ENCODE peak calls at places on chromosomes 13 and 19, in nine cellular contexts. J is breast epithelium; K is effector memory CD4-positive, alpha-beta T cell; T is thoracic aorta; A is ovary; I is tibial artery; F is IMR-90; C is cardiac muscle cell; W is CD8-positive, alpha-beta T cell. E is an unnamed sample.
A peak's percentile ranks its signal among the peaks of the same experiment; 100 is the strongest.

GRCh38 chr13:40187836-40188591 is 478.4 kb downstream of the FOXO1 start:
- DNase-seq in J (no peak), K (peak; percentile 19), T (no peak), A (no peak), I (no peak), F (no peak), C (no peak), W (peak; percentile 54), E (no peak)

GRCh38 chr19:41144403-41144802 is 30.2 kb downstream of the CYP2F1 start:
- DNase-seq in J (peak; percentile 66), K (peak; percentile 76), T (peak; percentile 65), A (peak; percentile 71), I (peak; percentile 86), F (peak; percentile 78), C (peak; percentile 92), W (peak; percentile 94), E (no peak)

GRCh38 chr19:16369664-16370576 is 45.3 kb downstream of the KLF2 start:
- DNase-seq in J (no peak), K (peak; percentile 79), T (no peak), A (no peak), I (no peak), F (no peak), C (no peak), W (peak; percentile 86), E (no peak)

GRCh38 chr13:101942038-101942437 is 459.8 kb downstream of the FGF14 start:
- DNase-seq in J (no peak), K (no peak), T (no peak), A (no peak), I (peak; percentile 36), F (peak; percentile 16), C (peak; percentile 4), W (no peak), E (no peak)

GRCh38 chr19:19489804-19490204 is 25.5 kb downstream of the TSSK6 start:
- DNase-seq in J (no peak), K (no peak), T (no peak), A (no peak), I (no peak), F (no peak), C (no peak), W (no peak), E (no peak)

GRCh38 chr19:13923194-13923987 is 14.8 kb downstream of the PODNL1 start:
- DNase-seq in J (no peak), K (no peak), T (no peak), A (no peak), I (no peak), F (no peak), C (no peak), W (no peak), E (no peak)

GRCh38 chr13:44218501-44219240 is 155.0 kb upstream of the SERP2 start:
- DNase-seq in J (peak; percentile 72), K (no peak), T (peak; percentile 25), A (no peak), I (peak; percentile 90), F (no peak), C (peak; percentile 66), W (no peak), E (peak; percentile 90)

GRCh38 chr19:48696353-48697010 is 711 bp downstream of the FUT2 start:
- DNase-seq in J (no peak), K (no peak), T (no peak), A (no peak), I (no peak), F (no peak), C (no peak), W (peak; percentile 20), E (no peak)

GRCh38 chr13:102452831-102453230 is 51.0 kb upstream of the FGF14 start:
- DNase-seq in J (no peak), K (no peak), T (no peak), A (no peak), I (no peak), F (peak; percentile 16), C (no peak), W (no peak), E (no peak)

GRCh38 chr13:97856001-97856675 is 97.3 kb upstream of the IPO5 start:
- DNase-seq in J (no peak), K (no peak), T (no peak), A (peak; percentile 21), I (peak; percentile 37), F (no peak), C (peak; percentile 60), W (no peak), E (no peak)

GRCh38 chr19:38105574-38105973 is 118.4 kb downstream of the DPF1 start:
- DNase-seq in J (no peak), K (no peak), T (no peak), A (no peak), I (no peak), F (no peak), C (no peak), W (no peak), E (no peak)

GRCh38 chr19:38111898-38112297 is 112.1 kb downstream of the DPF1 start:
- DNase-seq in J (no peak), K (no peak), T (no peak), A (no peak), I (no peak), F (no peak), C (no peak), W (no peak), E (no peak)

GRCh38 chr19:38101723-38102122 is 122.3 kb downstream of the DPF1 start:
- DNase-seq in J (no peak), K (no peak), T (no peak), A (no peak), I (no peak), F (no peak), C (no peak), W (no peak), E (no peak)

DNA sequence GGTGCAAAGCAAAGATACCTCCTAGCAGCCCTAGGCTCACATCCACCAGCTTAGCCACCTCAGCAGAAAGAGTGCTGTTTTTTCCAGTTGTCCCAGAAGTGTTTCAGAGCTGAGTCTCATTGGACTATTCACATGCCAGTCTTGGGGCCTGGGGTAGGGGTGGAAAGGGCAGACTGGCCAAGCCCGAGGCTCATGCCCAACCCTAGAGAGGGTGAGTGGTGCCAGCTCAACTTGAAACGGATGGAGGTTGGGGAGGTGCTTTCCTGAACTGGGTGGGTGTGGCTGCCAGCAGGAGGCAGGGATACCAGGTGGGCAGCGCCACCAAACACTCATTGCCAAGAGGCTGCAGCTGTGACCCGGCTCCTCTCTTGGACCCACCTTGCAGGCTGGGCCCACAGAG is 116.9 kb downstream of the DPF1 start:
- DNase-seq in J (no peak), K (no peak), T (no peak), A (no peak), I (no peak), F (no peak), C (no peak), W (no peak), E (no peak)
- H3K36me3 ChIP-seq in J (no peaks in the 10 kb centered on the region), K (peaks cover 33% of the 10 kb centered on the region), T (peaks cover 34% of the 10 kb centered on the region), A (no peaks in the 10 kb centered on the region), I (peaks cover 32% of the 10 kb centered on the region), F (peaks cover 36% of the 10 kb centered on the region), C (peaks cover 7% of the 10 kb centered on the region), W (peaks cover 18% of the 10 kb centered on the region), E (peaks cover 8% of the 10 kb centered on the region)

GRCh38 chr13:112815871-112816270 is 126.0 kb downstream of the ATP11A start:
- DNase-seq in J (no peak), K (no peak), T (no peak), A (no peak), I (no peak), F (no peak), C (no peak), W (no peak), E (no peak)
- H3K36me3 ChIP-seq in J (no peaks in the 10 kb centered on the region), K (peaks cover 37% of the 10 kb centered on the region), T (peaks cover 6% of the 10 kb centered on the region), A (no peaks in the 10 kb centered on the region), I (peaks cover 31% of the 10 kb centered on the region), F (peaks cover 34% of the 10 kb centered on the region), C (peaks cover 40% of the 10 kb centered on the region), W (peaks cover 12% of the 10 kb centered on the region), E (peaks cover 9% of the 10 kb centered on the region)

GRCh38 chr19:28404462-28404861 is 808.5 kb downstream of the UQCRFS1 start:
- DNase-seq in J (no peak), K (no peak), T (no peak), A (no peak), I (no peak), F (no peak), C (no peak), W (no peak), E (no peak)

GRCh38 chr19:28406237-28406596 is 806.7 kb downstream of the UQCRFS1 start:
- DNase-seq in J (no peak), K (no peak), T (no peak), A (no peak), I (no peak), F (no peak), C (peak; percentile 12), W (no peak), E (no peak)

GRCh38 chr19:28403698-28404099 is 809.3 kb downstream of the UQCRFS1 start:
- DNase-seq in J (no peak), K (no peak), T (no peak), A (no peak), I (no peak), F (no peak), C (no peak), W (no peak), E (no peak)

GRCh38 chr19:28409859-28410258 is 803.1 kb downstream of the UQCRFS1 start:
- DNase-seq in J (no peak), K (no peak), T (no peak), A (no peak), I (no peak), F (no peak), C (no peak), W (no peak), E (no peak)

DNA sequence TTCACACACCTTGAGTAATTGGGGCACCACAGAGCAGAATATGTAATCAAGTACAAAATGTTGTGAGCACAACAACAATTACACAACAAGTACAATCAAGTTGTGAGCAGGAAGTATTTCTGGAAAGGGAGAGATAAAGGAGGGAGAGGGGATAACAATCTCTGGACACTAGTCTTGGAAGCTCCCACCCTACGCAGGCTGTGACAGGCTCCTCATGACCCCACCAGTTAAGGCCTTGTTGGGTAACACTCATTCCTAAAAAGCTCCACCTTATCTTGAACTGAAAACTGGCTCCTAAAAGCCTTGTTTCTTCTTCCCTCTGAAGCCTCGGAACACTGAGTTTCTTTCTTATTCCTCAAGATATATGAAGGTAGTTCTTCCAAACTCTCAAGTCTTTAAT is 806.0 kb downstream of the UQCRFS1 start:
- DNase-seq in J (no peak), K (no peak), T (no peak), A (no peak), I (no peak), F (no peak), C (peak; percentile 9), W (no peak), E (no peak)
- H3K36me3 ChIP-seq in J (no peaks in the 10 kb centered on the region), K (no peaks in the 10 kb centered on the region), T (no peaks in the 10 kb centered on the region), A (no peaks in the 10 kb centered on the region), I (no peaks in the 10 kb centered on the region), F (no peaks in the 10 kb centered on the region), C (no peaks in the 10 kb centered on the region), W (no peaks in the 10 kb centered on the region), E (no peaks in the 10 kb centered on the region)

DNA sequence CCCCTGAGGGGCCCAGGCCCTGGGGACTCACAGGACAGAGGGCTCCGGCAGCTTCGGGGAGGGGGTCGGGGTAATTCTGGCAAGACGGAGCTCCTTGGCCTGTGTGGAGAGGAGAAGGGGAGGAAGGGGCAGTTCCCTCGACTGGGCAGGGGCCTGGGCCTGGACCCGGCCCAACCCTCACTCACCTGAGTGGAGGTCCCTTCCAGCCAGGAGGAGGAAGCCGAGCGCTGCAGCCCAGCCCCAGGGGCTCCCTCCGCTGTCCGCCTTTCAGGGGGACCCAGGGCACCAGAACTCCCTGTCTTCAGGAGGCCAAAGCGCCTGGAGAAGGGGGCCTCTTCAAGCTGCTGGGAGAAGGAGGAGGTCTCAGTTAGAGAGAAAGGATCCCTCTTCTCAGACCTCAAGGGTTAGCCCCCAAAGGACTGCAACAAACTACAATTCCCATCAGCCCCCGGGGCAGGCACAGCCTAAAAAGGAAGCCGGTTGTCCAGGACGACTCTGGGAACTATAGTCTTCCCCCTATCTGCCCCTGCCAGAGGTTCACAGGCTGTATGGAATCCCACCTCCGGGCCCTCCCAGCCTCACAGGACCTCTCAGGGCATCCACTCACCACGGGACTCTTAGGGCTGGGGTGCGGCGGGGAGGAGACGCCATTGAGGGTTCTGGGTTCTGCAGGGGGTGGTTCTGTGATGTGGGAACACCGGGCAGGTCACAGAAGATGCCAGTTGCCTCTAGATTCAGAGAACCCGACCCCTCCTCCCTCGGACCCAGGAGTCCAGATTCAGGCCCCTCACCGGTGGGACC is 19.8 kb downstream of the EPS8L1 start:
- DNase-seq in J (no peak), K (no peak), T (no peak), A (no peak), I (no peak), F (no peak), C (no peak), W (no peak), E (no peak)
- H3K36me3 ChIP-seq in J (peaks cover 6% of the 10 kb centered on the region), K (peaks cover 48% of the 10 kb centered on the region), T (peaks cover 65% of the 10 kb centered on the region), A (no peaks in the 10 kb centered on the region), I (peaks cover 62% of the 10 kb centered on the region), F (peaks cover 36% of the 10 kb centered on the region), C (peaks cover 2% of the 10 kb centered on the region), W (peaks cover 15% of the 10 kb centered on the region), E (peaks cover 77% of the 10 kb centered on the region)

E was measured in ascending aorta.